ENCODE peak calls at places on chromosomes 11 and 22, in nine cellular contexts. X is upper lobe of right lung, R is neural progenitor cell, W is uterus, Y is ascending aorta, K is dorsolateral prefrontal cortex, G is HFFc6, C is fibroblast of the aortic adventitia, O is bronchial epithelial cell. U is an unnamed sample.

GRCh38 chr22:40040927-40041326 is 46.2 kb downstream of the FAM83F start:
- DNase-seq in Y (no peak), O (peak), X (peak), C (peak), G (peak), R (no peak), W (peak), K (peak), U (no peak)

GRCh38 chr22:31122532-31123291 is at the start of gene INPP5J:
- DNase-seq in G (no peak), C (peak), W (peak), K (peak), O (peak), X (peak), R (peak), Y (no peak), U (peak)

GRCh38 chr11:288328-289144 is at the start of gene PGGHG:
- DNase-seq in O (no peak), X (peak), K (peak), R (peak), Y (peak), W (peak), C (no peak), G (no peak), U (peak)

GRCh38 chr11:71444811-71445210 is 3.4 kb downstream of the DHCR7 start:
- DNase-seq in R (no peak), X (no peak), W (no peak), O (no peak), K (peak), G (no peak), C (no peak), Y (no peak), U (no peak)

GRCh38 chr11:6568191-6568918 is 35.1 kb downstream of the RRP8 start:
- DNase-seq in W (no peak), G (peak), X (no peak), K (no peak), R (peak), C (peak), O (peak), Y (no peak), U (no peak)

GRCh38 chr22:27677895-27678458 is 123.6 kb downstream of the MN1 start:
- DNase-seq in R (no peak), G (no peak), W (peak), C (no peak), X (no peak), Y (no peak), O (no peak), K (no peak), U (no peak)

GRCh38 chr22:19523240-19524169 is 705 bp downstream of the CLDN5 start:
- DNase-seq in Y (no peak), X (no peak), K (no peak), C (peak), W (no peak), G (no peak), R (peak), O (no peak), U (peak)

GRCh38 chr11:45889555-45889954 is 4.1 kb downstream of the MAPK8IP1 start:
- DNase-seq in G (no peak), O (no peak), K (no peak), X (no peak), C (no peak), Y (no peak), W (no peak), R (no peak), U (no peak)

GRCh38 chr11:111852103-111852502 is 19.3 kb downstream of the ALG9 start:
- DNase-seq in W (no peak), C (no peak), Y (no peak), R (no peak), K (no peak), X (no peak), O (no peak), G (no peak), U (no peak)

GRCh38 chr22:29154364-29155048 is 51.2 kb upstream of the EMID1 start:
- DNase-seq in Y (no peak), R (peak), C (peak), K (peak), O (peak), X (peak), W (peak), G (peak), U (peak)

GRCh38 chr11:128214263-128214662 is 373.1 kb downstream of the ETS1 start:
- DNase-seq in R (no peak), Y (no peak), C (no peak), K (no peak), X (no peak), G (no peak), O (no peak), W (no peak), U (no peak)

GRCh38 chr11:78364128-78364751 is 53.4 kb downstream of the GAB2 start:
- DNase-seq in R (no peak), O (no peak), Y (no peak), C (no peak), W (no peak), K (no peak), X (no peak), G (no peak), U (no peak)

GRCh38 chr22:42365942-42366660 is 66.1 kb downstream of the NFAM1 start:
- DNase-seq in Y (no peak), R (no peak), K (no peak), C (no peak), W (no peak), X (no peak), O (no peak), G (no peak), U (no peak)

GRCh38 chr11:126153999-126154398 is 57.5 kb downstream of the RPUSD4 start:
- DNase-seq in W (peak), C (peak), K (no peak), O (no peak), R (peak), G (peak), Y (no peak), X (no peak), U (no peak)

GRCh38 chr22:42805998-42806481 is 51.0 kb downstream of the ARFGAP3 start:
- DNase-seq in X (no peak), K (no peak), G (no peak), O (peak), R (peak), Y (no peak), W (no peak), C (no peak), U (no peak)

GRCh38 chr22:36360011-36360410 is 27.8 kb downstream of the MYH9 start:
- DNase-seq in C (peak), G (no peak), K (no peak), R (peak), X (no peak), W (no peak), Y (no peak), O (no peak), U (no peak)

GRCh38 chr11:44963071-44963575 is 12.4 kb upstream of the TP53I11 start:
- DNase-seq in C (no peak), K (no peak), Y (no peak), X (no peak), O (no peak), R (peak), G (no peak), W (no peak), U (no peak)

GRCh38 chr11:134101292-134101691 is 32.4 kb downstream of the JAM3 start:
- DNase-seq in G (peak), K (no peak), O (no peak), C (peak), W (no peak), R (no peak), Y (no peak), X (no peak), U (no peak)

GRCh38 chr11:10488121-10488580 is 33.1 kb downstream of the AMPD3 start:
- DNase-seq in G (no peak), C (no peak), O (peak), R (no peak), Y (no peak), W (no peak), K (no peak), X (no peak), U (no peak)

GRCh38 chr22:45553333-45554039 is 50.8 kb downstream of the FBLN1 start:
- DNase-seq in R (peak), C (peak), Y (peak), O (peak), G (peak), K (peak), W (peak), X (peak), U (peak)

GRCh38 chr11:2687782-2688191 is 12.0 kb downstream of the KCNQ1OT1 start:
- DNase-seq in R (no peak), X (peak), Y (peak), G (no peak), W (peak), O (no peak), K (peak), C (no peak), U (peak)

GRCh38 chr11:125156346-125156745 is 8.2 kb upstream of the PKNOX2 start:
- DNase-seq in R (no peak), C (no peak), O (no peak), X (no peak), G (no peak), W (no peak), Y (no peak), K (no peak), U (no peak)

GRCh38 chr11:64868904-64869570 is 9.4 kb downstream of the EHD1 start:
- DNase-seq in G (peak), Y (no peak), W (peak), K (no peak), X (no peak), R (no peak), O (peak), C (peak), U (no peak)

GRCh38 chr11:124798991-124799383 is 1.2 kb downstream of the MSANTD2 start:
- DNase-seq in O (peak), G (peak), X (no peak), R (no peak), Y (no peak), K (no peak), W (no peak), C (peak), U (no peak)

GRCh38 chr11:75423721-75424120 is 9.3 kb downstream of the KLHL35 start:
- DNase-seq in K (peak), O (no peak), R (no peak), X (no peak), G (no peak), C (no peak), W (no peak), Y (no peak), U (no peak)

GRCh38 chr11:1351278-1351937 is 38.3 kb upstream of the BRSK2 start:
- DNase-seq in R (no peak), O (no peak), X (peak), K (no peak), W (no peak), Y (no peak), C (no peak), G (no peak), U (no peak)

GRCh38 chr11:89437317-89437716 is 53.9 kb downstream of the NOX4 start:
- DNase-seq in O (no peak), G (no peak), Y (no peak), X (no peak), R (peak), K (no peak), W (no peak), C (no peak), U (no peak)
- TF ChIP-seq CTCF in O (no peak), G (no peak), Y (no peak), X (no peak), R (peak), K (no peak), W (no peak), C (no peak), U (no peak)

DNA sequence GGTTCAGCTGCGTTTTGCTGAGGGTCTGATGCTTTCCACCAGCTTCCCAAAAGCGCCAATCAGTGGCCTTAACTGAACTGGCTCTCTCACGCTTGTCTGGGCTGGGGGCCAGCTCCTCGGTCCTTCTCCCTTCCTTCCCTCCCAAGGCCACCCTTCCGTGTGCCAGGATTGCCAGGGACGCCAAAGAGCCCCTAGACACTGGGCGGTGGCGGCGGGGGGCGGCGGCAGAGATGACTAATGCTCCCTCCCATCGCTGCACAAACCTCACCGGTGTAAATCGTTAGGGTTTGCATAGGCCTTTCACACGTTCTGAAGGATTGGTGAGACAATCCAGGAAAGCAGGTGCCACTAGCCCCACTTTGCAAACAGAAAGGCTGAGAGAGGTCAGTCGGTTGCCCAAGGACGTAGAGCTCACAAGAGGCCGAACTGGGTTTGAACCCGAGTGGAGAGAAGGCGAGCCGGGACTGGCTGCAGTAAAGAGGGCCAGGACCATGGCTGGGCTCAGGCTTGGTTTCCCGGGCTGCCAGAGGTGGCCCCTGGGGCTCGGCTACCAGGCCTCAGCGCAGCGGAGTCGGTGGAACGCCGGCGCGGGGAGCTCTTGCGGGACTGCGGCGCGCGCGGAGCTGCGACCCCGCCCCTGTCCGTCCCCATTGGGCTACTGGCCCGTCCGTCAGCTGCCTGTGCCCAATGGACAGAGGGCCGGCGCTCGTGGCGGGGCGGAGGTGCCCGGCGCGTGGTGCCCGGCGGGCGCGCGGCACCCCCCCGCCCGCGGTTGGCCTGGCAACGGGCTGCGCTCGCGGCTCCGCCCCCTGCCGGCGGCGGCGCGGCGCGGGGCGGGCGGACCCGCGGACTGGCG is 589 bp upstream of the GNAZ start:
- DNase-seq in X (peak), C (peak), R (peak), O (peak), W (peak), G (peak), K (peak), Y (peak), U (peak)
- TF ChIP-seq CTCF in X (no peak), C (no peak), R (no peak), O (no peak), W (no peak), G (no peak), K (peak), Y (no peak), U (no peak)

DNA sequence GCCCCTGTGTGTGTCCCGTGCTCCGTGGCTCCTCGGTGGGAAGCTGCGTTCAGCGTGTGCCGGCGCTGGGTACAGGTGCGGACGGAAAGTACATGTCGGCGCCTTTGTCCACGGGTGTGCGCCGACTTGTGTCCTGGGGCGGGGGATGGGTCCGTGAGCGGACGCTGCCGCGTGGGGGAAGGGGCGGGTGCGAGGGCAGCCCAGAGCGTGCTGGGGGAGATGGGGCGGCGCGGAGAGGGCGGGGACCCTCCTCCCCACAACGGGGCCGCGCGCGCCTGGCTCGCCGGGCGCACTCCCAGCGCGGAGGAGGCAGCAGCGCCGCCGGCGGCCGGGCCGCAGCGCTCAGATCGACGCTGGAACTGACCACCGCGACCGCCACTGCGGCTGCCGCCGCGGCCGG is 33.6 kb upstream of the RELT start:
- DNase-seq in O (no peak), G (no peak), K (no peak), W (no peak), X (no peak), R (peak), C (no peak), Y (no peak), U (no peak)
- TF ChIP-seq CTCF in O (no peak), G (no peak), K (no peak), W (no peak), X (no peak), R (peak), C (no peak), Y (no peak), U (peak)

GRCh38 chr11:121059605-121060004 is 35.7 kb downstream of the TBCEL start:
- DNase-seq in R (no peak), C (no peak), O (no peak), W (no peak), X (no peak), Y (no peak), G (no peak), K (no peak), U (no peak)

GRCh38 chr11:121067453-121067852 is 33.6 kb upstream of the TECTA start:
- DNase-seq in G (no peak), K (no peak), Y (no peak), O (peak), X (no peak), C (no peak), W (no peak), R (no peak), U (no peak)

GRCh38 chr11:121066623-121067022 is 34.4 kb upstream of the TECTA start:
- DNase-seq in K (no peak), O (no peak), Y (no peak), G (no peak), R (no peak), C (no peak), X (no peak), W (no peak), U (no peak)

GRCh38 chr11:121067026-121067425 is 34.0 kb upstream of the TECTA start:
- DNase-seq in W (no peak), Y (no peak), R (no peak), K (no peak), G (no peak), C (no peak), X (no peak), O (peak), U (no peak)

GRCh38 chr11:121063728-121064127 is 37.3 kb upstream of the TECTA start:
- DNase-seq in W (no peak), Y (no peak), G (peak), C (no peak), O (no peak), X (no peak), R (peak), K (no peak), U (no peak)
- TF ChIP-seq CTCF in W (no peak), Y (no peak), G (peak), C (peak), O (no peak), X (peak), R (peak), K (peak), U (peak)

GRCh38 chr11:17012712-17013547 is 1.3 kb downstream of the PLEKHA7 start:
- DNase-seq in X (peak), Y (no peak), G (no peak), O (peak), C (peak), R (peak), K (no peak), W (peak), U (no peak)

GRCh38 chr11:17015639-17016125 is 1.5 kb upstream of the PLEKHA7 start:
- DNase-seq in K (no peak), Y (no peak), W (no peak), O (no peak), X (no peak), R (no peak), C (no peak), G (no peak), U (no peak)

GRCh38 chr11:17013548-17014320 is 480 bp downstream of the PLEKHA7 start:
- DNase-seq in X (peak), Y (no peak), K (no peak), W (no peak), R (peak), O (no peak), C (no peak), G (no peak), U (no peak)

GRCh38 chr11:17014321-17014773 is at the start of gene PLEKHA7:
- DNase-seq in G (no peak), O (no peak), X (peak), C (no peak), R (peak), Y (no peak), K (no peak), W (no peak), U (no peak)

DNA sequence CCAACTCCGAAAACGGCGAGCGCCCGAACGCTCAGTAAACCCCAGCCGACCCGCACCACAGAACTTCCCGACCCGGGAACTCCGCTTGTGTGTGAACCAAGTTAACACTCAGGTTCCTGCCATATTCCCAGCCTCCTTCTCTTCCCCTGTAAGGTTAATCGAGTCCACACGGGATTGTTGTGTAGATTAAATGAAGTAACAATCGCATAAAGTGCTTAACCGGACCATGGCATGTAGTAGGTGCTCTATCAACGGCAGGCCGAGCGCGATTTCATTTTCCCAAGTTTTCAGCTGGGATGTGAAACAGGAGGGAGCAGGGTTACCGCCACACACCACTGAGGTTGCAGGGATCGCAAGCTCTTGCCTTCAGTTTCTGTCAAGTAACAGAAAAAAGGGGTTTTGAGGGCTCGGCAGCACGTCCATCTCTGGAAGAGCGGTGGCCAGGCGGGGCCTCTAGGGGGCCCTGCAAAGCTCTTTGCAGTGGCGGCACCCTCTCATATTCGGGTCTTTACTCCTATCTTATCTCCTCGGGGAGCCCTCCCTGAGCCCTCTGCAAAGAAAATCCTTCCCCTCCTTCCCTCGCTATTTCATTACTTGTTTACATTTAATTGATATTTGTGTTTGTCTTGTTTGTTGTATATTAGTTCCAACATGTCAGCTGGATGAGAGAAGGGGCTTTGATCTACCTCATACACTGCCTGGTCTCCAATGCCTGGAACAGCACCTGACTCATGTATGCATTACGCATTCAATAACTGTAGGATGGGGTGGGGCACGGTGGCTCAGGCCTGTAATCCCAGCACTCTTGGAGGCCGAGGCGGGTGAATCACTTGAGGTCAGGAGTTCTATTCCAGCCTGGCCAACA is 792 bp upstream of the PLEKHA7 start:
- DNase-seq in K (no peak), O (peak), W (no peak), G (no peak), Y (no peak), C (peak), X (no peak), R (peak), U (no peak)
- TF ChIP-seq CTCF in K (peak), O (peak), W (no peak), G (peak), Y (no peak), C (no peak), X (peak), R (peak), U (peak)